ENCODE peak calls at places on chromosomes 4 and X, in six cellular contexts. One of them, this sample, is unnamed.

GRCh38 chr4:57426779-57427395 is 316.7 kb upstream of the IGFBP7 start:
- DNase-seq in neural progenitor cell: peak
- DNase-seq in cardiac muscle cell: peak
- DNase-seq in A549: peak
- DNase-seq in upper lobe of right lung: peak
- DNase-seq in lung: peak
- DNase-seq in this sample: no peak

GRCh38 chr4:147543039-147543438 is 62.1 kb downstream of the EDNRA start:
- DNase-seq in A549: no peak
- DNase-seq in upper lobe of right lung: no peak
- DNase-seq in lung: no peak
- DNase-seq in cardiac muscle cell: no peak
- DNase-seq in neural progenitor cell: no peak
- DNase-seq in this sample: no peak

GRCh38 chr4:13267091-13267490 is 217.0 kb downstream of the RAB28 start:
- DNase-seq in cardiac muscle cell: no peak
- DNase-seq in lung: no peak
- DNase-seq in upper lobe of right lung: no peak
- DNase-seq in A549: no peak
- DNase-seq in neural progenitor cell: no peak
- DNase-seq in this sample: no peak

GRCh38 chr4:170339522-170339921 is 249.8 kb upstream of the AADAT start:
- DNase-seq in neural progenitor cell: no peak
- DNase-seq in A549: no peak
- DNase-seq in cardiac muscle cell: no peak
- DNase-seq in upper lobe of right lung: no peak
- DNase-seq in lung: no peak
- DNase-seq in this sample: no peak

GRCh38 chr4:7073526-7074390 is 5.9 kb upstream of the GRPEL1 start:
- DNase-seq in A549: peak
- DNase-seq in neural progenitor cell: peak
- DNase-seq in cardiac muscle cell: peak
- DNase-seq in upper lobe of right lung: no peak
- DNase-seq in lung: no peak
- DNase-seq in this sample: no peak

GRCh38 chrX:127574829-127575228 is 477.4 kb downstream of the ACTRT1 start:
- DNase-seq in lung: no peak
- DNase-seq in cardiac muscle cell: no peak
- DNase-seq in neural progenitor cell: no peak
- DNase-seq in upper lobe of right lung: no peak
- DNase-seq in A549: no peak
- DNase-seq in this sample: no peak

GRCh38 chrX:138877746-138878145 is 166.2 kb upstream of the FGF13 start:
- DNase-seq in neural progenitor cell: no peak
- DNase-seq in lung: no peak
- DNase-seq in upper lobe of right lung: no peak
- DNase-seq in cardiac muscle cell: no peak
- DNase-seq in A549: no peak
- DNase-seq in this sample: no peak

GRCh38 chr4:88533937-88534750 is 10.6 kb upstream of the PYURF start:
- DNase-seq in cardiac muscle cell: peak
- DNase-seq in A549: no peak
- DNase-seq in neural progenitor cell: no peak
- DNase-seq in lung: no peak
- DNase-seq in upper lobe of right lung: no peak
- DNase-seq in this sample: no peak

GRCh38 chr4:159946983-159947645 is 844.2 kb downstream of the RAPGEF2 start:
- DNase-seq in upper lobe of right lung: no peak
- DNase-seq in lung: no peak
- DNase-seq in neural progenitor cell: peak
- DNase-seq in A549: peak
- DNase-seq in cardiac muscle cell: peak
- DNase-seq in this sample: no peak

GRCh38 chr4:51831133-51831532 is 11.8 kb upstream of the DCUN1D4 start:
- DNase-seq in cardiac muscle cell: peak
- DNase-seq in neural progenitor cell: peak
- DNase-seq in A549: no peak
- DNase-seq in lung: peak
- DNase-seq in upper lobe of right lung: peak
- DNase-seq in this sample: peak

GRCh38 chr4:122777846-122778501 is 45.5 kb downstream of the BBS12 start:
- DNase-seq in neural progenitor cell: no peak
- DNase-seq in A549: no peak
- DNase-seq in upper lobe of right lung: no peak
- DNase-seq in lung: no peak
- DNase-seq in cardiac muscle cell: peak
- DNase-seq in this sample: no peak

GRCh38 chr4:183631577-183632198 is 27.3 kb downstream of the RWDD4 start:
- DNase-seq in upper lobe of right lung: no peak
- DNase-seq in cardiac muscle cell: no peak
- DNase-seq in A549: no peak
- DNase-seq in lung: no peak
- DNase-seq in neural progenitor cell: no peak
- DNase-seq in this sample: no peak

GRCh38 chr4:124334119-124334518 is 378.4 kb downstream of the ANKRD50 start:
- DNase-seq in lung: peak
- DNase-seq in upper lobe of right lung: no peak
- DNase-seq in neural progenitor cell: peak
- DNase-seq in cardiac muscle cell: peak
- DNase-seq in A549: peak
- DNase-seq in this sample: no peak

GRCh38 chr4:73599182-73599581 is 21.1 kb downstream of the RASSF6 start:
- DNase-seq in cardiac muscle cell: peak
- DNase-seq in neural progenitor cell: peak
- DNase-seq in A549: peak
- DNase-seq in lung: no peak
- DNase-seq in upper lobe of right lung: no peak
- DNase-seq in this sample: no peak

GRCh38 chr4:172055498-172055897 is 242.3 kb downstream of the GALNTL6 start:
- DNase-seq in cardiac muscle cell: no peak
- DNase-seq in upper lobe of right lung: no peak
- DNase-seq in A549: no peak
- DNase-seq in neural progenitor cell: no peak
- DNase-seq in lung: no peak
- DNase-seq in this sample: no peak

GRCh38 chrX:72018277-72019112 is 107.8 kb downstream of the NHSL2 start:
- DNase-seq in cardiac muscle cell: peak
- DNase-seq in A549: peak
- DNase-seq in upper lobe of right lung: peak
- DNase-seq in neural progenitor cell: peak
- DNase-seq in lung: peak
- DNase-seq in this sample: peak

GRCh38 chr4:1972414-1972813 is 36.4 kb downstream of the NELFA start:
- DNase-seq in A549: no peak
- DNase-seq in lung: no peak
- DNase-seq in upper lobe of right lung: peak
- DNase-seq in cardiac muscle cell: no peak
- DNase-seq in neural progenitor cell: no peak
- DNase-seq in this sample: no peak

GRCh38 chrX:120450163-120450562 is 18.9 kb downstream of the LAMP2 start:
- DNase-seq in upper lobe of right lung: no peak
- DNase-seq in A549: no peak
- DNase-seq in cardiac muscle cell: peak
- DNase-seq in neural progenitor cell: peak
- DNase-seq in lung: no peak
- DNase-seq in this sample: no peak

GRCh38 chr4:170652571-170652970 is 562.8 kb upstream of the AADAT start:
- DNase-seq in neural progenitor cell: no peak
- DNase-seq in lung: no peak
- DNase-seq in A549: no peak
- DNase-seq in upper lobe of right lung: no peak
- DNase-seq in cardiac muscle cell: no peak
- DNase-seq in this sample: no peak

GRCh38 chrX:24702362-24703184 is 8.9 kb downstream of the POLA1 start:
- DNase-seq in lung: no peak
- DNase-seq in cardiac muscle cell: no peak
- DNase-seq in A549: no peak
- DNase-seq in upper lobe of right lung: no peak
- DNase-seq in neural progenitor cell: no peak
- DNase-seq in this sample: no peak

GRCh38 chrX:38973327-38973726 is 172.1 kb downstream of the MID1IP1 start:
- DNase-seq in neural progenitor cell: no peak
- DNase-seq in A549: no peak
- DNase-seq in upper lobe of right lung: peak
- DNase-seq in lung: no peak
- DNase-seq in cardiac muscle cell: peak
- DNase-seq in this sample: no peak

GRCh38 chrX:46811101-46811500 is 25.7 kb upstream of the RP2 start:
- DNase-seq in cardiac muscle cell: no peak
- DNase-seq in neural progenitor cell: no peak
- DNase-seq in lung: no peak
- DNase-seq in A549: no peak
- DNase-seq in upper lobe of right lung: no peak
- DNase-seq in this sample: no peak

GRCh38 chrX:989959-990510 is 222.4 kb downstream of the CRLF2 start:
- DNase-seq in cardiac muscle cell: peak
- DNase-seq in lung: peak
- DNase-seq in neural progenitor cell: peak
- DNase-seq in A549: peak
- DNase-seq in upper lobe of right lung: peak
- DNase-seq in this sample: peak

GRCh38 chr4:93080316-93080715 is 748.2 kb upstream of the ATOH1 start:
- DNase-seq in upper lobe of right lung: no peak
- DNase-seq in cardiac muscle cell: no peak
- DNase-seq in lung: no peak
- DNase-seq in A549: no peak
- DNase-seq in neural progenitor cell: no peak
- DNase-seq in this sample: no peak

GRCh38 chrX:153380691-153381090 is 20.5 kb downstream of the PNMA6E start:
- DNase-seq in upper lobe of right lung: no peak
- DNase-seq in cardiac muscle cell: no peak
- DNase-seq in neural progenitor cell: no peak
- DNase-seq in lung: no peak
- DNase-seq in A549: no peak
- DNase-seq in this sample: no peak

GRCh38 chrX:94045724-94046123 is 371.7 kb downstream of the FAM133A start:
- DNase-seq in upper lobe of right lung: no peak
- DNase-seq in cardiac muscle cell: no peak
- DNase-seq in lung: no peak
- DNase-seq in A549: no peak
- DNase-seq in neural progenitor cell: no peak
- DNase-seq in this sample: no peak

GRCh38 chr4:124486423-124486822 is 226.1 kb downstream of the ANKRD50 start:
- DNase-seq in neural progenitor cell: no peak
- DNase-seq in cardiac muscle cell: no peak
- DNase-seq in lung: no peak
- DNase-seq in upper lobe of right lung: no peak
- DNase-seq in A549: no peak
- DNase-seq in this sample: no peak

GRCh38 chr4:158238574-158238973 is 28.3 kb downstream of the TMEM144 start:
- DNase-seq in A549: no peak
- DNase-seq in lung: no peak
- DNase-seq in neural progenitor cell: peak
- DNase-seq in upper lobe of right lung: no peak
- DNase-seq in cardiac muscle cell: no peak
- DNase-seq in this sample: no peak

GRCh38 chr4:1405636-1406415 is 416 bp downstream of the NKX1-1 start:
- DNase-seq in cardiac muscle cell: no peak
- DNase-seq in lung: no peak
- DNase-seq in A549: no peak
- DNase-seq in neural progenitor cell: no peak
- DNase-seq in upper lobe of right lung: peak
- DNase-seq in this sample: no peak

GRCh38 chr4:40514409-40515025 is 115.1 kb downstream of the RBM47 start:
- DNase-seq in A549: no peak
- DNase-seq in cardiac muscle cell: no peak
- DNase-seq in neural progenitor cell: no peak
- DNase-seq in lung: peak
- DNase-seq in upper lobe of right lung: no peak
- DNase-seq in this sample: no peak
- H3K27ac ChIP-seq in A549: peak
- H3K27ac ChIP-seq in cardiac muscle cell: no peak
- H3K27ac ChIP-seq in neural progenitor cell: no peak
- H3K27ac ChIP-seq in lung: no peak
- H3K27ac ChIP-seq in upper lobe of right lung: peak
- H3K27ac ChIP-seq in this sample: no peak

GRCh38 chrX:149505671-149506070 is 565 bp upstream of the IDS start:
- DNase-seq in cardiac muscle cell: no peak
- DNase-seq in neural progenitor cell: no peak
- DNase-seq in A549: no peak
- DNase-seq in upper lobe of right lung: no peak
- DNase-seq in lung: no peak
- DNase-seq in this sample: no peak

GRCh38 chrX:149508467-149508866 is 3.4 kb upstream of the IDS start:
- DNase-seq in cardiac muscle cell: no peak
- DNase-seq in upper lobe of right lung: no peak
- DNase-seq in neural progenitor cell: no peak
- DNase-seq in A549: no peak
- DNase-seq in lung: no peak
- DNase-seq in this sample: no peak

GRCh38 chrX:149504915-149505651 is at the start of gene IDS:
- DNase-seq in lung: peak
- DNase-seq in neural progenitor cell: peak
- DNase-seq in cardiac muscle cell: peak
- DNase-seq in upper lobe of right lung: peak
- DNase-seq in A549: peak
- DNase-seq in this sample: peak

GRCh38 chrX:149506349-149506748 is 1.2 kb upstream of the IDS start:
- DNase-seq in lung: no peak
- DNase-seq in cardiac muscle cell: no peak
- DNase-seq in neural progenitor cell: no peak
- DNase-seq in A549: no peak
- DNase-seq in upper lobe of right lung: no peak
- DNase-seq in this sample: no peak

GRCh38 chrX:149504226-149504914 is 736 bp downstream of the IDS start:
- DNase-seq in lung: no peak
- DNase-seq in cardiac muscle cell: no peak
- DNase-seq in A549: peak
- DNase-seq in neural progenitor cell: peak
- DNase-seq in upper lobe of right lung: peak
- DNase-seq in this sample: peak
- H3K27ac ChIP-seq in lung: peak
- H3K27ac ChIP-seq in cardiac muscle cell: no peak
- H3K27ac ChIP-seq in A549: peak
- H3K27ac ChIP-seq in neural progenitor cell: no peak
- H3K27ac ChIP-seq in upper lobe of right lung: peak
- H3K27ac ChIP-seq in this sample: peak

GRCh38 chr4:128862608-128863313 is 53.3 kb downstream of the JADE1 start:
- DNase-seq in lung: no peak
- DNase-seq in A549: no peak
- DNase-seq in neural progenitor cell: peak
- DNase-seq in cardiac muscle cell: no peak
- DNase-seq in upper lobe of right lung: no peak
- DNase-seq in this sample: peak
- H3K27ac ChIP-seq in lung: no peak
- H3K27ac ChIP-seq in A549: peak
- H3K27ac ChIP-seq in neural progenitor cell: peak
- H3K27ac ChIP-seq in cardiac muscle cell: no peak
- H3K27ac ChIP-seq in upper lobe of right lung: no peak
- H3K27ac ChIP-seq in this sample: peak

GRCh38 chr4:95672811-95673210 is 124.0 kb upstream of the UNC5C start:
- DNase-seq in upper lobe of right lung: no peak
- DNase-seq in lung: no peak
- DNase-seq in A549: no peak
- DNase-seq in neural progenitor cell: no peak
- DNase-seq in cardiac muscle cell: no peak
- DNase-seq in this sample: no peak
- H3K27ac ChIP-seq in upper lobe of right lung: no peak
- H3K27ac ChIP-seq in lung: no peak
- H3K27ac ChIP-seq in A549: no peak
- H3K27ac ChIP-seq in neural progenitor cell: no peak
- H3K27ac ChIP-seq in cardiac muscle cell: no peak
- H3K27ac ChIP-seq in this sample: no peak

This sample was measured in effector memory CD4-positive, alpha-beta T cell.